ENCODE peak calls at places on chromosomes 4 and X, in seven cellular contexts. O is IMR-90, Q is mesenchymal stem cell, A is mesendoderm, R is H1, J is H9, D is trophoblast cell. W is an unnamed sample.

GRCh38 chr4:30716671-30717207 is 3.4 kb upstream of the PCDH7 start:
- DNase-seq in A (peak), O (no peak), R (no peak), D (no peak), J (no peak), Q (peak), W (peak)

GRCh38 chr4:38281416-38282071 is 321.3 kb downstream of the PTTG2 start:
- DNase-seq in A (no peak), O (peak), J (no peak), D (no peak), R (no peak), Q (peak), W (no peak)

GRCh38 chrX:129540068-129540653 is at the start of gene OCRL:
- DNase-seq in R (no peak), O (peak), Q (peak), A (peak), D (peak), J (peak), W (peak)

GRCh38 chr4:131613824-131614216 is 1535.3 kb upstream of the PCDH10 start:
- DNase-seq in J (no peak), Q (peak), O (peak), A (no peak), R (no peak), D (no peak), W (no peak)

GRCh38 chrX:97260679-97261078 is 377.0 kb downstream of the RPA4 start:
- DNase-seq in J (no peak), D (no peak), Q (no peak), R (no peak), O (no peak), A (no peak), W (no peak)

GRCh38 chr4:105751718-105752299 is 43.2 kb downstream of the GSTCD start:
- DNase-seq in O (no peak), D (no peak), J (no peak), A (no peak), Q (no peak), R (no peak), W (no peak)

GRCh38 chrX:110847334-110847733 is 51.7 kb upstream of the CHRDL1 start:
- DNase-seq in J (no peak), O (peak), D (no peak), R (no peak), A (peak), Q (peak), W (peak)

GRCh38 chrX:115400960-115401359 is 111.4 kb downstream of the LUZP4 start:
- DNase-seq in Q (no peak), R (no peak), A (peak), J (peak), D (no peak), O (no peak), W (peak)

GRCh38 chr4:2906218-2906617 is 57.0 kb downstream of the NOP14 start:
- DNase-seq in R (no peak), Q (no peak), D (no peak), O (no peak), A (no peak), J (no peak), W (no peak)

GRCh38 chrX:129808829-129809745 is 29.3 kb downstream of the SASH3 start:
- DNase-seq in Q (peak), R (no peak), J (no peak), D (no peak), O (no peak), A (no peak), W (no peak)

GRCh38 chr4:153452661-153453378 is 13.3 kb upstream of the TMEM131L start:
- DNase-seq in A (no peak), Q (peak), O (no peak), D (no peak), R (no peak), J (no peak), W (no peak)

GRCh38 chr4:109588176-109588575 is 28.1 kb downstream of the MCUB start:
- DNase-seq in A (no peak), J (no peak), O (no peak), R (no peak), Q (no peak), D (no peak), W (no peak)

GRCh38 chr4:166121897-166122296 is 248.9 kb downstream of the TLL1 start:
- DNase-seq in R (no peak), Q (no peak), D (no peak), A (peak), O (no peak), J (no peak), W (no peak)

GRCh38 chrX:7828594-7828993 is 14.4 kb upstream of the VCX start:
- DNase-seq in A (peak), R (no peak), D (no peak), J (no peak), Q (no peak), O (no peak), W (no peak)

GRCh38 chr4:73417973-73418372 is 13.9 kb downstream of the ALB start:
- DNase-seq in Q (peak), R (no peak), A (peak), O (peak), D (no peak), J (no peak), W (peak)

GRCh38 chr4:38667005-38667771 is 3.2 kb downstream of the KLF3 start:
- DNase-seq in Q (peak), J (peak), D (peak), R (peak), A (peak), O (peak), W (peak)

GRCh38 chr4:632391-632790 is 7.0 kb downstream of the PDE6B start:
- DNase-seq in J (peak), O (no peak), Q (no peak), A (no peak), D (no peak), R (no peak), W (no peak)

GRCh38 chr4:13783800-13784411 is 156.4 kb upstream of the BOD1L1 start:
- DNase-seq in O (no peak), A (no peak), Q (no peak), D (no peak), J (no peak), R (no peak), W (no peak)

GRCh38 chrX:155027509-155028066 is 944 bp downstream of the FUNDC2 start:
- DNase-seq in R (no peak), J (no peak), A (peak), O (peak), D (peak), Q (peak), W (no peak)

GRCh38 chr4:114015444-114015899 is 36.0 kb upstream of the ARSJ start:
- DNase-seq in R (no peak), A (no peak), Q (peak), D (no peak), J (no peak), O (peak), W (no peak)

GRCh38 chr4:5045099-5045498 is 6.2 kb upstream of the STK32B start:
- DNase-seq in A (peak), J (no peak), D (no peak), O (no peak), Q (no peak), R (no peak), W (no peak)

GRCh38 chr4:159282944-159283343 is 180.1 kb downstream of the RAPGEF2 start:
- DNase-seq in D (no peak), R (no peak), A (no peak), Q (no peak), J (no peak), O (no peak), W (no peak)

GRCh38 chrX:131789664-131790063 is 233.4 kb upstream of the STK26 start:
- DNase-seq in O (no peak), Q (no peak), J (no peak), A (no peak), R (no peak), D (no peak), W (no peak)

GRCh38 chr4:19309365-19309764 is 942.3 kb upstream of the SLIT2 start:
- DNase-seq in A (peak), R (no peak), J (no peak), Q (peak), O (peak), D (no peak), W (no peak)

GRCh38 chrX:13398073-13398823 is 78.4 kb upstream of the ATXN3L start:
- DNase-seq in J (no peak), Q (peak), D (peak), A (peak), R (peak), O (peak), W (peak)

GRCh38 chrX:13401724-13402123 is 81.9 kb upstream of the ATXN3L start:
- DNase-seq in J (no peak), D (no peak), Q (no peak), O (no peak), A (no peak), R (no peak), W (no peak)

GRCh38 chrX:13398839-13399238 is 79.0 kb upstream of the ATXN3L start:
- DNase-seq in O (no peak), R (no peak), Q (no peak), A (no peak), J (no peak), D (no peak), W (no peak)

GRCh38 chrX:13396887-13397286 is 77.0 kb upstream of the ATXN3L start:
- DNase-seq in Q (peak), A (no peak), R (no peak), D (no peak), O (peak), J (no peak), W (no peak)
- H3K18ac ChIP-seq in Q (no peak), A (no peak), R (no peak), D (no peak), O (peak), J (no peak), W (no peak)

GRCh38 chr4:184443318-184443717 is 31.0 kb downstream of the IRF2 start:
- DNase-seq in Q (no peak), A (no peak), O (no peak), R (no peak), J (no peak), D (no peak), W (no peak)

GRCh38 chr4:184441461-184442392 is 32.6 kb downstream of the IRF2 start:
- DNase-seq in Q (no peak), O (peak), D (no peak), R (no peak), A (peak), J (peak), W (no peak)

GRCh38 chr4:184439856-184440592 is 34.3 kb downstream of the IRF2 start:
- DNase-seq in J (no peak), Q (no peak), O (peak), D (peak), A (no peak), R (no peak), W (no peak)

GRCh38 chr4:184439386-184439785 is 35.0 kb downstream of the IRF2 start:
- DNase-seq in J (no peak), O (peak), R (no peak), Q (no peak), D (no peak), A (no peak), W (no peak)

DNA sequence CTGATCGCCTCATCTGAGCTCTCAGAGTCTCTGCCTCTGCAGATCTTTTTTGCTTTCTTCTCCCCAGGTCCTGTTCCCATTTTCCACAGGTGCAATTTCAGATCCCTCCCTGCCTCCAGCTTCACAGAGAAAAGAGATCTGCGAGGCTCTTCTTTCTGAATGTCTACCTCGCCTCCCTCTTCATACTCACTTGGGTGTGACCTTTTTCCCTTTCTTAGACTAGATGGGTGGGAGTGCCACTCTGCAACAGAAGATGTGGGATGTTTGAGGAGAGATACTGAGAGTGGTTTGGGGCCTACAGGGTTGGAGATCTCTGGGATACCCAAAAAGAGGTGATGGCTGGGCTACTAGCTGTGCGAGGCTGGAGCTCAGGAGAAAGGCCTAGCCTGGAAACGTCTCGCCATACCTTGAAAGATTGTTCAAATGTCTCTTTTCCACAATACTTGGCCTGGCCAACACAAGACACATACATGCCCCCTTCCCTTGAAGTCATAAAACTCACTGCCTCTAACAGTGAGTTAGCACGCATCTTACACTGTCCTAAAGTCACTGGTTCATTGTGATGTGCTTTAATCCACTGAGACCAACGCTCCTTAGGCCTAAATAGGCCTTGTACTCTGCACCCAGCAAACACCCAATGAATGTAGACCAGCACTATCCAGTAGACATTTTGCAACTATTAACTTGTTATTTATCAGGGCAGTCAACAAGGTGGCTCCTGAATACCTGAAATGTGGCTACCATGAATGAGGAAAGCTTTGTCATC is 33.6 kb downstream of the IRF2 start:
- DNase-seq in A (no peak), O (no peak), Q (no peak), R (no peak), D (no peak), J (no peak), W (no peak)
- H3K18ac ChIP-seq in A (no peak), O (no peak), Q (no peak), R (peak), D (no peak), J (no peak), W (no peak)

GRCh38 chrX:55702611-55703010 is 14.9 kb upstream of the RRAGB start:
- DNase-seq in A (no peak), O (no peak), R (no peak), Q (no peak), J (no peak), D (no peak), W (no peak)
- H3K18ac ChIP-seq in A (no peak), O (no peak), R (no peak), Q (no peak), J (no peak), D (no peak), W (no peak)

GRCh38 chr4:10164877-10165283 is 48.3 kb upstream of the WDR1 start:
- DNase-seq in R (peak), D (peak), O (peak), Q (peak), A (peak), J (peak), W (peak)
- H3K18ac ChIP-seq in R (no peak), D (no peak), O (no peak), Q (no peak), A (no peak), J (no peak), W (no peak)

DNA sequence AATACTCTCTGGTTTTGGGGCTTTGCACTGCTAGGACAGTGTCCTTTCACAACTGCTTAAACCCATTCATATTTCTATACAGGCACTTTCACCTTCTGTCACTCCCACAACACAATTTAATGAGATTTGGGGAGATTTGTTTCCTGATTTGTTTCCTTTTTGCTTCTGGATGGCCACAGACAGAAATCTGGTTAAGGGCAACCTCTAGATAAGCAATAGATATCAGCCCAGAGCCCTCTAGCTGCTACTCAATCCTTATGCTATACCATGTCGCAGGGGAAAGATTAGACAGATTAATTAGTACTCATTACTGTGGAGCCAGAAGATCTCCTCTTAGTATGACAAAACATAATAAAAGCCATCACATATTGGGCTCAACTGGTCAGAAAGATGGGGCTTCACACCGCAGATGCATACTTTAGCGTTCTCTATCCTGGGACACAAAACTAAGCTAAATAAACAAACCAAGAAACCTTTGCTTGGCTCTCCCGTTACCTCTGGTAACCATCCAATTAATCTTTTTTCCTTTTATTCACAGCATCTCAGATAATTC is 41.1 kb upstream of the ZNF330 start:
- DNase-seq in D (no peak), J (no peak), R (no peak), Q (no peak), A (peak), O (no peak), W (no peak)
- H3K18ac ChIP-seq in D (no peak), J (no peak), R (no peak), Q (no peak), A (no peak), O (no peak), W (no peak)

DNA sequence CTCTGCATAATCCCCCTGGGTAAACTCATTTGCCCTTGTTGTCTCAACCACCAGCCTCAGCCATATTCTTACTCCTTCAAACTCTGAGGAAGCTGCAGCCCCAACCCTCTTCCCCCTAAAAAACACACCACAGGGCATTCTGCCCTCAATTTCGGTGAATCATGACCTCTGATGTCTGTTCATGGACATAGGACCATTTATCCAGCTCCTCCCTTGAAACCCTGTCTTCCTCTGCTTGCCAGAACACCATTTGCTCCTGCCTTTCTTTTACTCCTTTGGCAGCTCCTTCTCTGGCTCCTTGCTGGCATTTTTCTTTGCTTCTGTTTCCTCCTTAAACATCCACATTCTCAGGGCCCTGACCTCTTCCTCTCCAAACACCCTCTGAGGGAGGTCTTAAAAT is 87.1 kb downstream of the ITIH6 start:
- DNase-seq in Q (no peak), J (no peak), A (no peak), R (no peak), O (no peak), D (no peak), W (no peak)
- H3K18ac ChIP-seq in Q (no peak), J (no peak), A (no peak), R (no peak), O (no peak), D (no peak), W (no peak)

W was measured in neuronal stem cell.